ENCODE peak calls at places on chromosomes 16 and 17, in seven cellular contexts. One of them, this sample, is unnamed.

GRCh38 chr16:84778720-84779119 is 41.1 kb upstream of the CRISPLD2 start:
- DNase-seq in sigmoid colon: peak
- DNase-seq in coronary artery: no peak
- DNase-seq in testis: no peak
- DNase-seq in SJSA1: no peak
- DNase-seq in mesendoderm: no peak
- DNase-seq in stomach: no peak
- DNase-seq in this sample: no peak

GRCh38 chr17:55577687-55578086 is 66.4 kb upstream of the SMIM36 start:
- DNase-seq in sigmoid colon: no peak
- DNase-seq in coronary artery: no peak
- DNase-seq in testis: no peak
- DNase-seq in SJSA1: peak
- DNase-seq in mesendoderm: no peak
- DNase-seq in stomach: no peak
- DNase-seq in this sample: peak

GRCh38 chr16:63702981-63703590 is 1418.8 kb downstream of the CDH11 start:
- DNase-seq in sigmoid colon: no peak
- DNase-seq in coronary artery: no peak
- DNase-seq in testis: no peak
- DNase-seq in SJSA1: no peak
- DNase-seq in mesendoderm: peak
- DNase-seq in stomach: peak
- DNase-seq in this sample: no peak

GRCh38 chr17:78154903-78155811 is 9.0 kb downstream of the C17orf99 start:
- DNase-seq in sigmoid colon: no peak
- DNase-seq in coronary artery: no peak
- DNase-seq in testis: no peak
- DNase-seq in SJSA1: no peak
- DNase-seq in mesendoderm: no peak
- DNase-seq in stomach: no peak
- DNase-seq in this sample: no peak

GRCh38 chr16:22397459-22397858 is 23.0 kb upstream of the CDR2 start:
- DNase-seq in sigmoid colon: no peak
- DNase-seq in coronary artery: no peak
- DNase-seq in testis: no peak
- DNase-seq in SJSA1: peak
- DNase-seq in mesendoderm: no peak
- DNase-seq in stomach: no peak
- DNase-seq in this sample: no peak

GRCh38 chr17:15886804-15887203 is 58.1 kb upstream of the ADORA2B start:
- DNase-seq in sigmoid colon: no peak
- DNase-seq in coronary artery: no peak
- DNase-seq in testis: no peak
- DNase-seq in SJSA1: no peak
- DNase-seq in mesendoderm: no peak
- DNase-seq in stomach: no peak
- DNase-seq in this sample: no peak

GRCh38 chr17:62701706-62702085 is 74.2 kb downstream of the MRC2 start:
- DNase-seq in sigmoid colon: peak
- DNase-seq in coronary artery: no peak
- DNase-seq in testis: no peak
- DNase-seq in SJSA1: no peak
- DNase-seq in mesendoderm: no peak
- DNase-seq in stomach: no peak
- DNase-seq in this sample: no peak

GRCh38 chr16:10027553-10027952 is 154.7 kb downstream of the GRIN2A start:
- DNase-seq in sigmoid colon: no peak
- DNase-seq in coronary artery: no peak
- DNase-seq in testis: no peak
- DNase-seq in SJSA1: no peak
- DNase-seq in mesendoderm: no peak
- DNase-seq in stomach: no peak
- DNase-seq in this sample: no peak

GRCh38 chr17:32191306-32191705 is 49.0 kb downstream of the RHOT1 start:
- DNase-seq in sigmoid colon: no peak
- DNase-seq in coronary artery: no peak
- DNase-seq in testis: no peak
- DNase-seq in SJSA1: peak
- DNase-seq in mesendoderm: no peak
- DNase-seq in stomach: no peak
- DNase-seq in this sample: no peak

GRCh38 chr17:66476014-66476413 is 173.6 kb downstream of the PRKCA start:
- DNase-seq in sigmoid colon: no peak
- DNase-seq in coronary artery: no peak
- DNase-seq in testis: no peak
- DNase-seq in SJSA1: no peak
- DNase-seq in mesendoderm: no peak
- DNase-seq in stomach: no peak
- DNase-seq in this sample: no peak

GRCh38 chr17:78538033-78538776 is 39.0 kb downstream of the DNAH17 start:
- DNase-seq in sigmoid colon: peak
- DNase-seq in coronary artery: no peak
- DNase-seq in testis: no peak
- DNase-seq in SJSA1: no peak
- DNase-seq in mesendoderm: peak
- DNase-seq in stomach: no peak
- DNase-seq in this sample: no peak

GRCh38 chr16:81537721-81538561 is 93.3 kb downstream of the CMIP start:
- DNase-seq in sigmoid colon: no peak
- DNase-seq in coronary artery: no peak
- DNase-seq in testis: no peak
- DNase-seq in SJSA1: no peak
- DNase-seq in mesendoderm: no peak
- DNase-seq in stomach: no peak
- DNase-seq in this sample: no peak

GRCh38 chr17:60524463-60525346 is 1.3 kb downstream of the APPBP2 start:
- DNase-seq in sigmoid colon: no peak
- DNase-seq in coronary artery: no peak
- DNase-seq in testis: peak
- DNase-seq in SJSA1: peak
- DNase-seq in mesendoderm: no peak
- DNase-seq in stomach: no peak
- DNase-seq in this sample: no peak

GRCh38 chr16:66116163-66116792 is 250.2 kb upstream of the CDH5 start:
- DNase-seq in sigmoid colon: peak
- DNase-seq in coronary artery: no peak
- DNase-seq in testis: no peak
- DNase-seq in SJSA1: peak
- DNase-seq in mesendoderm: no peak
- DNase-seq in stomach: no peak
- DNase-seq in this sample: no peak

GRCh38 chr16:88782454-88783390 is 2.3 kb downstream of the PIEZO1 start:
- DNase-seq in sigmoid colon: peak
- DNase-seq in coronary artery: no peak
- DNase-seq in testis: no peak
- DNase-seq in SJSA1: peak
- DNase-seq in mesendoderm: no peak
- DNase-seq in stomach: no peak
- DNase-seq in this sample: no peak

GRCh38 chr16:24482681-24483202 is 56.6 kb upstream of the RBBP6 start:
- DNase-seq in sigmoid colon: no peak
- DNase-seq in coronary artery: no peak
- DNase-seq in testis: no peak
- DNase-seq in SJSA1: no peak
- DNase-seq in mesendoderm: peak
- DNase-seq in stomach: no peak
- DNase-seq in this sample: no peak

GRCh38 chr17:80879723-80880649 is 111.7 kb upstream of the CHMP6 start:
- DNase-seq in sigmoid colon: peak
- DNase-seq in coronary artery: no peak
- DNase-seq in testis: no peak
- DNase-seq in SJSA1: no peak
- DNase-seq in mesendoderm: no peak
- DNase-seq in stomach: no peak
- DNase-seq in this sample: peak

GRCh38 chr16:69408451-69408850 is 16.0 kb upstream of the CYB5B start:
- DNase-seq in sigmoid colon: no peak
- DNase-seq in coronary artery: no peak
- DNase-seq in testis: no peak
- DNase-seq in SJSA1: no peak
- DNase-seq in mesendoderm: no peak
- DNase-seq in stomach: peak
- DNase-seq in this sample: no peak

DNA sequence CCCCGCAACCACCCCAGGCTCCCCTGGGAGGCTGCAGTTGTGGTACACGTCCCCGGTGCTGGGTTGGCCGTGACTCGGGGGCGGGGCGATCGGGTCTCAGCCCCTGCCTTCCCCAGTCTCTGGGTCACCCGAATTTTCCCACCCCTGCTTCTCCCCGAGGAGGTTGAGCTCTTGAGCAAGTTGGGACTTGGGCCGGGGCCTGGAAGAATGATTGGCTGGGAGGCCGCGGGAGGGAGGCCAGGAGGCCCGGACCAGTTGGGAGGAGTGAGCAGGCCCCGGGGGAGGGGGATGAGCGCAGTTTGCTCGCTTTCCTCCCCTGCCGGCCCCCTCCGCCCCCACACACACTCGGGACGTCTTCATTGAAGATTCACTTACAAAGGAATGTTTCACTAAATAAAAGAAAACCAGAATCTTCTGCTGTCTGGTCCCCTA is 4.5 kb upstream of the HEXIM1 start:
- DNase-seq in sigmoid colon: peak
- DNase-seq in coronary artery: peak
- DNase-seq in testis: peak
- DNase-seq in SJSA1: no peak
- DNase-seq in mesendoderm: peak
- DNase-seq in stomach: peak
- DNase-seq in this sample: peak
- H3K4me3 ChIP-seq in sigmoid colon: peak
- H3K4me3 ChIP-seq in coronary artery: peak
- H3K4me3 ChIP-seq in testis: peak
- H3K4me3 ChIP-seq in SJSA1: no peak
- H3K4me3 ChIP-seq in mesendoderm: peak
- H3K4me3 ChIP-seq in stomach: peak
- H3K4me3 ChIP-seq in this sample: peak

DNA sequence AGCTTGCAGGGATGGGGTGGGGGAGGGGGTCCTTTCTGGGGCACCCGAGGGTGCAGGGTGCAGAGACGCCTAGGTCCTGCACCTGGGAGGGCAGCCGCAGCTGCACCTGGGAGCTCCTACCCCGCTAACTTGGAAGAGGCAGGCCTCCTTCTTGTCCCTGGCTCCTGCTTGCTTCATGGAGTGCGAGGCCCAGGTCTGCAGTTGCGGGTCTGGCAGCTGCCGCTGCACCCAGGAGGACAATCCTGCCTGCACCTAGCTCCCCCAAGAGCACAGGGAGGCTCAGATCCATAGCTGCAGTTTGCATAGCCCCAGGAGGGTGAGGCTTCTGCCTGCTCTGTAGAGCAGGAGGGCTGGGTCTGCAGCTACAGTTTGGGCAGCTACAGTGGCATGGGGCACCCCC is 26.6 kb downstream of the GNGT2 start:
- DNase-seq in sigmoid colon: no peak
- DNase-seq in coronary artery: no peak
- DNase-seq in testis: no peak
- DNase-seq in SJSA1: no peak
- DNase-seq in mesendoderm: no peak
- DNase-seq in stomach: no peak
- DNase-seq in this sample: no peak
- H3K27ac ChIP-seq in sigmoid colon: no peak
- H3K27ac ChIP-seq in coronary artery: no peak
- H3K27ac ChIP-seq in testis: no peak
- H3K27ac ChIP-seq in SJSA1: no peak
- H3K27ac ChIP-seq in mesendoderm: no peak
- H3K27ac ChIP-seq in stomach: no peak
- H3K27ac ChIP-seq in this sample: no peak

DNA sequence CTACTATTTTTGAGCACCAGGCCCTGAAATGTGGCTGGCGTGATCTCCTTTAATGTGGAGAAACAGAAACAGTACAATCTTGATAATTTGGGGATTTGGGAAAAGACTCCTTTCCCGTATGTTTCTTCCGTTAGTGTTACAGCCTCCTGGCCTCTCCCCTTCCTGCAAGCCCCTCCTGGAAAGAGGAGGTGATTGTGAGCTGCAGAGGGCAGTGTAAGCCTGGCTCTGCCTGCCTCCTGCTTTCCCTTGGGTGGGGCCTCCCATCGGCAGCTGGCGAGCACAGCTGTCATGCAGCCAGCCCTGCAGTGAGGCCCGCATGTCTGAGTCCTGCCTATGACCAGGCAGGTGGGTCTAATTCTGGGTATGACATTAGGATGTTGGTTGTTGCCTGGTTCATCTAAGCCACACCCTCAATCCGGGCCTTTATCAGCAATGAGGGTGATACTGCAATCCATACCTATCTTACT is 48.7 kb upstream of the WSB1 start:
- DNase-seq in sigmoid colon: peak
- DNase-seq in coronary artery: peak
- DNase-seq in testis: peak
- DNase-seq in SJSA1: peak
- DNase-seq in mesendoderm: peak
- DNase-seq in stomach: peak
- DNase-seq in this sample: peak
- H3K4me3 ChIP-seq in sigmoid colon: no peak
- H3K4me3 ChIP-seq in coronary artery: peak
- H3K4me3 ChIP-seq in testis: no peak
- H3K4me3 ChIP-seq in SJSA1: no peak
- H3K4me3 ChIP-seq in mesendoderm: no peak
- H3K4me3 ChIP-seq in stomach: no peak
- H3K4me3 ChIP-seq in this sample: no peak

GRCh38 chr17:2959371-2960130 is 103.9 kb downstream of the OR1D5 start:
- DNase-seq in sigmoid colon: peak
- DNase-seq in coronary artery: no peak
- DNase-seq in testis: peak
- DNase-seq in SJSA1: no peak
- DNase-seq in mesendoderm: no peak
- DNase-seq in stomach: peak
- DNase-seq in this sample: no peak
- H3K27ac ChIP-seq in sigmoid colon: no peak
- H3K27ac ChIP-seq in coronary artery: no peak
- H3K27ac ChIP-seq in testis: no peak
- H3K27ac ChIP-seq in SJSA1: peak
- H3K27ac ChIP-seq in mesendoderm: no peak
- H3K27ac ChIP-seq in stomach: peak
- H3K27ac ChIP-seq in this sample: no peak